ENCODE peak calls at places on chromosomes 4 and X, in six cellular contexts. M is H1, B is IMR-90, N is neuronal stem cell, I is trophoblast cell, H is mesenchymal stem cell. E is an unnamed sample.
A peak's percentile ranks its signal among the peaks of the same experiment; 100 is the strongest.

GRCh38 chr4:182307746-182308145 is 64.5 kb downstream of the TENM3 start:
- DNase-seq in M (no peak), B (peak; percentile 97), N (no peak), I (no peak), H (peak; percentile 62), E (no peak)

GRCh38 chr4:40369437-40370278 is 34.5 kb downstream of the CHRNA9 start:
- DNase-seq in M (no peak), B (no peak), N (no peak), I (no peak), H (no peak), E (no peak)

GRCh38 chr4:55183926-55184599 is 58.7 kb upstream of the KDR start:
- DNase-seq in M (no peak), B (peak; percentile 97), N (no peak), I (peak; percentile 50), H (peak; percentile 95), E (peak; percentile 71)

GRCh38 chrX:38878674-38879375 is 77.6 kb downstream of the MID1IP1 start:
- DNase-seq in M (no peak), B (no peak), N (no peak), I (no peak), H (no peak), E (no peak)

GRCh38 chrX:20538974-20539373 is 272.3 kb upstream of the RPS6KA3 start:
- DNase-seq in M (no peak), B (no peak), N (no peak), I (no peak), H (no peak), E (no peak)

GRCh38 chrX:17552251-17552650 is 177.3 kb downstream of the NHS start:
- DNase-seq in M (no peak), B (peak; percentile 55), N (no peak), I (no peak), H (peak; percentile 13), E (no peak)

GRCh38 chr4:76694056-76694455 is 203.9 kb downstream of the SOWAHB start:
- DNase-seq in M (no peak), B (no peak), N (no peak), I (no peak), H (peak; percentile 17), E (no peak)

GRCh38 chr4:179307297-179308136 is 1865.3 kb upstream of the AGA start:
- DNase-seq in M (peak; percentile 85), B (peak; percentile 23), N (peak; percentile 33), I (peak; percentile 12), H (peak; percentile 50), E (peak; percentile 65)

GRCh38 chr4:15336410-15337184 is 91.2 kb upstream of the C1QTNF7 start:
- DNase-seq in M (no peak), B (peak; percentile 92), N (no peak), I (no peak), H (peak; percentile 92), E (peak; percentile 42)

GRCh38 chrX:53445977-53446376 is 11.8 kb upstream of the HSD17B10 start:
- DNase-seq in M (peak; percentile 48), B (peak; percentile 30), N (no peak), I (peak; percentile 26), H (peak; percentile 40), E (peak; percentile 49)

GRCh38 chr4:76969941-76970529 is 20.5 kb downstream of the SEPTIN11 start:
- DNase-seq in M (no peak), B (no peak), N (no peak), I (peak; percentile 54), H (no peak), E (no peak)

GRCh38 chr4:47462799-47463234 is 685 bp downstream of the COMMD8 start:
- DNase-seq in M (no peak), B (peak; percentile 3), N (no peak), I (no peak), H (no peak), E (no peak)

GRCh38 chrX:38312436-38312835 is 14.9 kb downstream of the RPGR start:
- DNase-seq in M (no peak), B (peak; percentile 84), N (no peak), I (no peak), H (peak; percentile 71), E (no peak)

GRCh38 chrX:10482262-10482661 is 138.1 kb downstream of the MID1 start:
- DNase-seq in M (no peak), B (no peak), N (no peak), I (no peak), H (no peak), E (no peak)

GRCh38 chr4:151029537-151029936 is 14.5 kb upstream of the LRBA start:
- DNase-seq in M (no peak), B (no peak), N (no peak), I (no peak), H (no peak), E (no peak)

GRCh38 chrX:47174376-47174775 is 19.3 kb upstream of the UBA1 start:
- DNase-seq in M (no peak), B (no peak), N (no peak), I (no peak), H (no peak), E (no peak)

GRCh38 chr4:72374156-72374555 is 194.9 kb downstream of the ADAMTS3 start:
- DNase-seq in M (no peak), B (no peak), N (no peak), I (no peak), H (no peak), E (no peak)

GRCh38 chrX:68895339-68896250 is 66.8 kb downstream of the EFNB1 start:
- DNase-seq in M (no peak), B (peak; percentile 42), N (no peak), I (no peak), H (peak; percentile 76), E (no peak)

GRCh38 chr4:178174756-178175155 is 732.5 kb upstream of the AGA start:
- DNase-seq in M (no peak), B (no peak), N (no peak), I (peak; percentile 74), H (no peak), E (no peak)

GRCh38 chr4:6538586-6538985 is 36.4 kb upstream of the MAN2B2 start:
- DNase-seq in M (no peak), B (no peak), N (no peak), I (no peak), H (no peak), E (no peak)

GRCh38 chr4:4182835-4183568 is 43.7 kb downstream of the OTOP1 start:
- DNase-seq in M (peak; percentile 88), B (no peak), N (peak; percentile 31), I (no peak), H (no peak), E (peak; percentile 79)

GRCh38 chrX:20067709-20068315 is 48.9 kb downstream of the MAP7D2 start:
- DNase-seq in M (no peak), B (peak; percentile 88), N (peak; percentile 9), I (peak; percentile 19), H (peak; percentile 79), E (no peak)

GRCh38 chr4:169139013-169139412 is 129.0 kb upstream of the CBR4 start:
- DNase-seq in M (no peak), B (no peak), N (no peak), I (no peak), H (no peak), E (no peak)

GRCh38 chr4:96260071-96260682 is 420.3 kb downstream of the PDHA2 start:
- DNase-seq in M (no peak), B (no peak), N (no peak), I (no peak), H (peak; percentile 43), E (peak; percentile 38)

GRCh38 chr4:156971168-156971601 is 414 bp downstream of the PDGFC start:
- DNase-seq in M (peak; percentile 63), B (no peak), N (no peak), I (no peak), H (no peak), E (peak; percentile 49)

GRCh38 chrX:128931071-128931470 is 592.2 kb downstream of the SMARCA1 start:
- DNase-seq in M (no peak), B (no peak), N (no peak), I (no peak), H (no peak), E (no peak)

GRCh38 chr4:53914313-53915016 is 149.9 kb downstream of the CHIC2 start:
- DNase-seq in M (no peak), B (peak; percentile 96), N (no peak), I (peak; percentile 73), H (peak; percentile 97), E (no peak)

GRCh38 chr4:85431156-85431555 is 43.8 kb upstream of the ARHGAP24 start:
- DNase-seq in M (no peak), B (no peak), N (no peak), I (peak; percentile 8), H (no peak), E (no peak)

GRCh38 chr4:10810411-10810810 is 125.8 kb upstream of the CLNK start:
- DNase-seq in M (no peak), B (no peak), N (no peak), I (no peak), H (no peak), E (no peak)

GRCh38 chr4:40484346-40484745 is 145.3 kb downstream of the RBM47 start:
- DNase-seq in M (no peak), B (no peak), N (no peak), I (no peak), H (no peak), E (no peak)

GRCh38 chrX:112668476-112669404 is 11.0 kb downstream of the LHFPL1 start:
- DNase-seq in M (no peak), B (no peak), N (no peak), I (no peak), H (no peak), E (peak; percentile 33)

GRCh38 chr4:138510053-138510452 is 267.9 kb upstream of the SLC7A11 start:
- DNase-seq in M (no peak), B (peak; percentile 70), N (no peak), I (no peak), H (peak; percentile 9), E (no peak)

GRCh38 chr4:144556636-144557035 is 89.3 kb upstream of the HHIP start:
- DNase-seq in M (no peak), B (no peak), N (no peak), I (no peak), H (no peak), E (no peak)
- H4K91ac ChIP-seq in M (no peak overlapping the region), B (no peak overlapping the region), N (no peak overlapping the region), I (no peak overlapping the region), H (no peak overlapping the region), E (no peak overlapping the region)

GRCh38 chr4:154433543-154433942 is 58.1 kb downstream of the DCHS2 start:
- DNase-seq in M (no peak), B (no peak), N (no peak), I (no peak), H (no peak), E (no peak)
- H4K91ac ChIP-seq in M (no peak overlapping the region), B (no peak overlapping the region), N (no peak overlapping the region), I (no peak overlapping the region), H (no peak overlapping the region), E (no peak overlapping the region)

GRCh38 chr4:23122666-23123400 is 430.1 kb downstream of the GBA3 start:
- DNase-seq in M (no peak), B (no peak), N (no peak), I (no peak), H (no peak), E (no peak)
- H4K91ac ChIP-seq in M (no peak overlapping the region), B (no peak overlapping the region), N (no peak overlapping the region), I (no peak overlapping the region), H (no peak overlapping the region), E (no peak overlapping the region)

DNA sequence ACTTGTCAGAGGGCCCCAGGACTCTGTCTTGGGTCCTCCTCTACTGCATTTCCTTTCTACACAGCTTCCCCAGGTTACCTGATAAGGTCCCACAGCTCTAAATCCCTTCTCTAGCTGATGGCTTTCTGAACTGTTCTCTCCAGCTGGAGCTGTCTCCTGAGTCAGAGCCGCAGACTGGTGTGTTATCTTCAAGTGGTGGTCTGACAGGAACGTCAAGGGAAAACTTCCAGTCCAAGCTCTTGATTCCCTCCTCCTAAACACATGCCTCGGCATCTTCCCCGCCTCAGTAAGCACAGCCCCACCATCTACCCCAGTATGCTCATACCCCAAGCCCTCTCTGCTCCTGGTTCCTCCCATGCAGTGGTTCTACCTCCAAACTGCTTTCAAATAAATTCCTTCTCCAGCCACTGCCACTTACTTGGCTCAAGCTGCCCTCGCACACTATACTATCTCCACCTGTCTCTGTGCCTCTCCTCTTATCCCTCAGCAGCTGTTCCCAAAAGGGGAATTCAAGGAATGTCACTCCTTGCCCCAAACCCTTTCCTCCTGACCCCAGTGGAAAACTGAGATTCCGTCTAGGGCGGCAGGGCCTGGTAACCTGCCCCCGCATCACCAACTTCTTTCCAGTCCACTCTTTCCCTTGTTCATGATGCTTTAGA is 17.2 kb upstream of the CENPU start:
- DNase-seq in M (no peak), B (no peak), N (no peak), I (no peak), H (no peak), E (no peak)
- H4K91ac ChIP-seq in M (no peak overlapping the region), B (no peak overlapping the region), N (no peak overlapping the region), I (peak overlapping the region; percentile 27), H (no peak overlapping the region), E (no peak overlapping the region)